ENCODE peak calls at places on chromosome 13, in eight cellular contexts. I is breast epithelium, U is left ventricle myocardium inferior, K is body of pancreas, A is dorsolateral prefrontal cortex, G is heart left ventricle, Y is tibial artery, D is upper lobe of right lung. X is an unnamed sample.

GRCh38 chr13:28705734-28706133 is 13.0 kb downstream of the SLC46A3 start:
- DNase-seq in I (no peak), U (no peak), K (no peak), A (no peak), G (no peak), Y (no peak), D (no peak), X (no peak)

GRCh38 chr13:23867027-23867491 is 22.1 kb downstream of the MIPEP start:
- DNase-seq in I (no peak), U (no peak), K (no peak), A (no peak), G (no peak), Y (no peak), D (no peak), X (no peak)

GRCh38 chr13:97539651-97540230 is 105.8 kb downstream of the RAP2A start:
- DNase-seq in I (no peak), U (no peak), K (no peak), A (no peak), G (no peak), Y (no peak), D (no peak), X (no peak)

GRCh38 chr13:73765651-73766384 is 368.4 kb downstream of the KLF12 start:
- DNase-seq in I (peak), U (peak), K (peak), A (peak), G (peak), Y (peak), D (peak), X (no peak)

GRCh38 chr13:89627991-89628390 is 1719.5 kb upstream of the MIR17HG start:
- DNase-seq in I (no peak), U (no peak), K (no peak), A (no peak), G (no peak), Y (no peak), D (no peak), X (no peak)

GRCh38 chr13:19587635-19588300 is 26.4 kb upstream of the TPTE2 start:
- DNase-seq in I (no peak), U (no peak), K (peak), A (peak), G (no peak), Y (no peak), D (no peak), X (no peak)

GRCh38 chr13:96958286-96958891 is 35.9 kb downstream of the OXGR1 start:
- DNase-seq in I (no peak), U (no peak), K (peak), A (no peak), G (no peak), Y (no peak), D (no peak), X (no peak)

GRCh38 chr13:99908129-99908805 is 63.3 kb downstream of the ZIC5 start:
- DNase-seq in I (no peak), U (no peak), K (peak), A (no peak), G (no peak), Y (no peak), D (no peak), X (no peak)

GRCh38 chr13:48078251-48078656 is 16.6 kb downstream of the MED4 start:
- DNase-seq in I (no peak), U (no peak), K (no peak), A (no peak), G (no peak), Y (no peak), D (no peak), X (no peak)

GRCh38 chr13:26558912-26559485 is 1.5 kb downstream of the WASF3 start:
- DNase-seq in I (no peak), U (no peak), K (no peak), A (no peak), G (no peak), Y (no peak), D (no peak), X (no peak)

GRCh38 chr13:26557393-26558073 is at the start of gene WASF3:
- DNase-seq in I (peak), U (peak), K (peak), A (peak), G (peak), Y (peak), D (peak), X (peak)

GRCh38 chr13:26555413-26555812 is 2.1 kb upstream of the WASF3 start:
- DNase-seq in I (no peak), U (no peak), K (no peak), A (no peak), G (no peak), Y (no peak), D (no peak), X (no peak)

GRCh38 chr13:26558074-26558805 is 757 bp downstream of the WASF3 start:
- DNase-seq in I (no peak), U (peak), K (peak), A (no peak), G (no peak), Y (no peak), D (no peak), X (no peak)

DNA sequence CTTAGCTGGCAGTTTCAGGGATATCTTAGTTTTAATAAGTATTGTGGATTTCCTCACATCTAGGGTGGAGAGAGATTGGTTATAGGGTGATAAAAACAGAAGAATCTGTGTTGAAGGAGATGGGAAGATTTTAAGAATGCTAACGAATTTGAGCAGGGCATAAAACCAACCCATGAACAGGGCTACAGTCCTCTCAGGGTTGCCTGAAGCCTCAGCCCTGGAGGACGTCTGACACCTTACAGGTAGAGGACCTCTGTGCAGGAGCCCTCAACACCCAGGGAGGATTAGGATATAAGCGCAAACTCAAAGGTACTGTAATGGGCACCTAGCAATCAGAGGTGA is 461 bp upstream of the WASF3 start:
- DNase-seq in I (no peak), U (no peak), K (no peak), A (no peak), G (no peak), Y (no peak), D (no peak), X (no peak)
- H3K4me3 ChIP-seq in I (peak), U (peak), K (peak), A (peak), G (no peak), Y (peak), D (peak), X (peak)

GRCh38 chr13:21675095-21676007 is 4.5 kb downstream of the FGF9 start:
- DNase-seq in I (no peak), U (peak), K (peak), A (no peak), G (peak), Y (no peak), D (peak), X (no peak)
- H3K4me3 ChIP-seq in I (peak), U (peak), K (peak), A (peak), G (peak), Y (peak), D (peak), X (peak)

GRCh38 chr13:38785047-38785446 is 98.2 kb downstream of the FREM2 start:
- DNase-seq in I (no peak), U (no peak), K (no peak), A (no peak), G (no peak), Y (no peak), D (no peak), X (no peak)
- H3K4me3 ChIP-seq in I (no peak), U (no peak), K (peak), A (no peak), G (no peak), Y (no peak), D (peak), X (no peak)

DNA sequence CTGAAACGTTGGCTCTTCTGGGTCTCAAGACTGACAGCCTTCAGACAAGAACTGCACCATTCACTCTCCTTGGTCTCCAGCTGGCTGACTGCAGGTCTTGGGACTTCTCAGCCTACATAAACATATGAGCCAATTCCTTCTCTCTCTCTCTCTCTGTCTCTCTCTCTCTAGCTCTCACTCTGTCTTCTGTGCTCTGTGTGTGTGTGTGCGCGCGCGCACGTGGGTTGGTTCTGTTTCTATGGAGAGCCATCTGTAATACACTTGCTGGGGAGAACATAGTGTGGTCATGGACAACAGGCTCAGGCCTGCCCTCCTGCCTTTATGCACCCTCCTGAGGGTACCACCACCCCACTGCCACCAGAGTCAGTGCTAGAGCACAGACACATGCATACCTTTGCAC is 13.7 kb upstream of the SERPINE3 start:
- DNase-seq in I (no peak), U (no peak), K (no peak), A (peak), G (no peak), Y (no peak), D (no peak), X (no peak)
- H3K4me3 ChIP-seq in I (no peak), U (no peak), K (no peak), A (no peak), G (no peak), Y (no peak), D (no peak), X (no peak)

DNA sequence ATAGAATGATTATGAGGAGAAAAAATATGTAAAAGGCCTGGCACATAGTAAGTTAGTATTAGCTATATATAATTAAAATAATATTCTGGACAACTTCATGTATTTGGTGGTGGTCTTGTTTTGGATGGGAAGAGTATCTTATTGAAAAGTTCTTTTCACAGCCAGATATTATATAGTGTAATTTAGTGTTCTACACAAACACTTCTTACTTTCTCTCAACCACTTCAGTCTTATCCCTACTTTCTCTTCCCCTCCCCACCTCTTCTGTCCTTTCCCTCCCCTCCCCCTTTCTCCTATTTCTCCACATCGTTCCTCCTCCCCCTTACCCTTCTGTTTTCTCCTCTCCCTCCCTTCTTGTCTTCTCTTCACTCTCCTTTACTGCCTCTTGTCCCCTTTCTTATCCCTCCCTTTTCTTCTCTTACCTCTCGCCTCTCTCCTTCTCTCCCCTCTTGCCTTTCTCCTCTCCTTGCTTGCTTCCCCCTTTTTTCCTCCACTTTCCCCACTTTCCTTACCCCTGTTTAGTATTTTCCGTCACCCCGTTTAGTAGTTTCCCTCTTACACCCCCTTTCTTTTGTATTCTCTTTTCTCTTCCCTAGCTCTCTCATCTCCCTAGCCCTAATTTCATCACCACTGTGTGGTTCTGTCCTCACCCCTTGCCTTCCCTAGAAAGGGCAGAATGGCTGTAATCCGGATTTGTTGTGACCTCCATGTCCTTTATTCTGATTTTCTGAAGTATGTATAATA is 107.2 kb upstream of the MLNR start:
- DNase-seq in I (no peak), U (no peak), K (no peak), A (no peak), G (no peak), Y (no peak), D (no peak), X (no peak)
- H3K4me3 ChIP-seq in I (no peak), U (no peak), K (no peak), A (no peak), G (no peak), Y (no peak), D (no peak), X (peak)

GRCh38 chr13:44141213-44141724 is 232.4 kb upstream of the SERP2 start:
- DNase-seq in I (no peak), U (no peak), K (peak), A (no peak), G (no peak), Y (no peak), D (peak), X (no peak)
- H3K4me3 ChIP-seq in I (peak), U (peak), K (no peak), A (peak), G (peak), Y (peak), D (peak), X (peak)

GRCh38 chr13:110217811-110218210 is 89.1 kb downstream of the COL4A1 start:
- DNase-seq in I (no peak), U (no peak), K (no peak), A (no peak), G (no peak), Y (no peak), D (no peak), X (no peak)

GRCh38 chr13:110225007-110225406 is 82.0 kb downstream of the COL4A1 start:
- DNase-seq in I (no peak), U (no peak), K (no peak), A (no peak), G (no peak), Y (no peak), D (no peak), X (no peak)

GRCh38 chr13:110218601-110219201 is 88.3 kb downstream of the COL4A1 start:
- DNase-seq in I (no peak), U (no peak), K (no peak), A (no peak), G (no peak), Y (no peak), D (no peak), X (no peak)

GRCh38 chr13:110225609-110226008 is 81.3 kb downstream of the COL4A1 start:
- DNase-seq in I (no peak), U (no peak), K (no peak), A (no peak), G (no peak), Y (no peak), D (no peak), X (no peak)

DNA sequence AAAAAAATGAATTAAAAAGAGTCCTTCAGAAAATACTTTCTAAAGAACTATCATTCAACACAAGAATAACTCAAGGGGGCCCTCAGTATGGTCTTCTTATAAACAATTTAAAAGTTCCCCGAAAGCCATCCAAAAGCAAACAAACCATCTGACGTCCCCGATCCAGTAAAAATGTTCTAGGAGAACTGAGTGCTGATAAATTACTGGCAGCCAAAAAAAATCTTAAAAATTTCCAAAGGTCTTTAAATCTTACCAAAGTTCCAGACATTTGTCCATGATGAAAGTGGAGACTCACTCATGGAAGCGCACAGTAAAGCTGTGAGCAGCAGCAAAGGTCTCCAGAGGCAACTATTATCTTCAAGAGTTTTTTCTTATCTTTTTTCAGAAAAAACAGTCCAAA is 85.6 kb downstream of the COL4A1 start:
- DNase-seq in I (no peak), U (no peak), K (no peak), A (no peak), G (no peak), Y (no peak), D (no peak), X (no peak)
- H3K4me3 ChIP-seq in I (no peak), U (no peak), K (no peak), A (no peak), G (no peak), Y (no peak), D (no peak), X (no peak)

GRCh38 chr13:31011193-31011860 is 78.9 kb downstream of the TEX26 start:
- DNase-seq in I (no peak), U (no peak), K (no peak), A (no peak), G (no peak), Y (no peak), D (no peak), X (no peak)

GRCh38 chr13:31007392-31007791 is 74.9 kb downstream of the TEX26 start:
- DNase-seq in I (no peak), U (no peak), K (no peak), A (no peak), G (no peak), Y (no peak), D (no peak), X (no peak)

GRCh38 chr13:31009166-31009565 is 76.7 kb downstream of the TEX26 start:
- DNase-seq in I (no peak), U (no peak), K (no peak), A (no peak), G (no peak), Y (no peak), D (no peak), X (no peak)

GRCh38 chr13:31005066-31005465 is 72.6 kb downstream of the TEX26 start:
- DNase-seq in I (no peak), U (no peak), K (no peak), A (no peak), G (no peak), Y (no peak), D (no peak), X (no peak)

DNA sequence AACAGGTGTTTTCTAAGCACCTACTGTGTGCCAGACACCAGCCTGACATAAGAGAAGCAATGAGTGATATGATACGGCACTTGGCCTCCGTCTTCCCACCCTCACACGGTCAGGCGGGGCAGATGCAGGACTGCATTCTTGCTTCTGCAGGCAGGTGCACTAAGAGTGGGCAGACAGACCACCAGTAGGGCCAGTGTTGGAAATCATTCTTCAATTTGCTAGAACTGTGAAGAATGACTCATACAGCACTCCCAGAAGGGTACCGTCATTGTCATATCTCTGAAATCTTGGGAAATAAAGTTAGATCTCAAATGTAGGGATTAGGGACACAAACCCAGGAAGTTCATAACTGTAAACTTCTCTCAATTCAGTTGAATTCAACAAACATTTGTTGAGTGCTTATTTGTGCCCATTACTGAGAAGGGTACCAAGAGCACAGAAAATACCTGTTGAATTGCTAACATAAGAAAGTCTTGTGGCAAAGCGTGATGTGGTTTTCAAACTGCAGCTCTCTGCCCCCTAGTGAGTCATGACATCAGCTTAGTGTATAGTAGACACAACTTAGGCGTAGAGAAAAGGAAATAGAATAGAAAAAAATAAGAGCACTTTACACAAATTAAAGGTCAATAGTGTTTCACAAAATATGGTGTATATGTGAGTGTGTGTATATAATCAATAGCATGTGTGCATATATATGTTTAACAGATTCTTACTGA is 76.1 kb downstream of the TEX26 start:
- DNase-seq in I (no peak), U (no peak), K (no peak), A (no peak), G (no peak), Y (no peak), D (no peak), X (no peak)
- H3K4me3 ChIP-seq in I (no peak), U (no peak), K (no peak), A (no peak), G (no peak), Y (no peak), D (no peak), X (no peak)